ENCODE peak calls at places on chromosomes 6 and 20, in eight cellular contexts. N, W, I, B, S, U, D and O are unnamed samples.

GRCh38 chr6:151160869-151161268 is 78.9 kb upstream of the AKAP12 start:
- ATAC-seq in N (peak), W (no peak), B (no peak), S (no peak), D (peak), I (peak), U (no peak), O (no peak)

GRCh38 chr6:32882879-32883250 is 28.9 kb downstream of the PSMB9 start:
- ATAC-seq in I (no peak), D (no peak), N (no peak), W (no peak), U (no peak), S (no peak), B (no peak), O (no peak)

GRCh38 chr6:127784468-127784867 is 116.4 kb downstream of the THEMIS start:
- ATAC-seq in B (peak), U (no peak), I (no peak), W (no peak), D (no peak), N (no peak), S (no peak), O (no peak)

GRCh38 chr20:12023169-12023795 is 105.6 kb downstream of the BTBD3 start:
- ATAC-seq in D (no peak), B (no peak), S (no peak), I (no peak), W (no peak), N (no peak), U (no peak), O (peak)

GRCh38 chr6:117354671-117355070 is 71.1 kb downstream of the ROS1 start:
- ATAC-seq in W (no peak), U (no peak), B (no peak), N (no peak), D (peak), I (no peak), S (no peak), O (no peak)

GRCh38 chr20:433300-433975 is 25.3 kb downstream of the RBCK1 start:
- ATAC-seq in B (peak), D (no peak), U (peak), W (peak), S (peak), I (no peak), N (no peak), O (peak)

GRCh38 chr6:6603317-6603716 is 14.8 kb downstream of the LY86 start:
- ATAC-seq in U (no peak), D (no peak), I (no peak), S (no peak), N (no peak), B (no peak), W (no peak), O (no peak)

GRCh38 chr6:30705620-30706019 is 11.5 kb downstream of the MDC1 start:
- ATAC-seq in U (no peak), B (no peak), W (no peak), S (no peak), D (no peak), N (no peak), I (no peak), O (no peak)

GRCh38 chr6:79250559-79250958 is 16.1 kb upstream of the HMGN3 start:
- ATAC-seq in U (no peak), B (no peak), D (no peak), W (no peak), S (no peak), N (no peak), I (no peak), O (no peak)

GRCh38 chr6:89928604-89929003 is 34.3 kb downstream of the GJA10 start:
- ATAC-seq in N (no peak), W (no peak), U (no peak), S (no peak), B (no peak), I (no peak), D (no peak), O (no peak)

GRCh38 chr6:16019462-16019861 is 109.4 kb upstream of the MYLIP start:
- ATAC-seq in S (no peak), N (no peak), I (no peak), U (no peak), D (no peak), W (no peak), B (no peak), O (no peak)

GRCh38 chr6:29887819-29888581 is 54.3 kb upstream of the HLA-A start:
- ATAC-seq in U (peak), S (peak), N (peak), I (peak), W (peak), D (peak), B (peak), O (peak)

GRCh38 chr20:12203981-12204380 is 286.3 kb downstream of the BTBD3 start:
- ATAC-seq in N (no peak), I (no peak), B (no peak), W (no peak), U (no peak), S (no peak), D (no peak), O (no peak)

GRCh38 chr6:52546678-52547077 is 30.2 kb downstream of the TRAM2 start:
- ATAC-seq in D (no peak), W (no peak), U (no peak), I (no peak), N (no peak), S (no peak), B (no peak), O (peak)

GRCh38 chr20:22825076-22825475 is 210.0 kb upstream of the SSTR4 start:
- ATAC-seq in U (no peak), W (no peak), D (no peak), S (no peak), N (no peak), I (no peak), B (no peak), O (no peak)

GRCh38 chr20:23092409-23092756 is 6.3 kb upstream of the CD93 start:
- ATAC-seq in D (no peak), S (no peak), B (no peak), I (no peak), W (no peak), U (no peak), N (no peak), O (no peak)

GRCh38 chr6:33761922-33762629 is 15.4 kb upstream of the IP6K3 start:
- ATAC-seq in S (peak), U (no peak), W (peak), B (peak), N (peak), I (peak), D (peak), O (peak)

GRCh38 chr20:31669876-31670275 is 32.2 kb downstream of the COX4I2 start:
- ATAC-seq in I (no peak), N (no peak), S (no peak), B (no peak), W (no peak), U (no peak), D (no peak), O (no peak)

GRCh38 chr6:119749341-119749740 is 399.8 kb upstream of the MAN1A1 start:
- ATAC-seq in U (no peak), S (no peak), W (no peak), B (no peak), D (no peak), I (no peak), N (no peak), O (no peak)

GRCh38 chr20:36214684-36215256 is 21.5 kb upstream of the AAR2 start:
- ATAC-seq in S (no peak), I (peak), B (no peak), U (no peak), D (peak), W (no peak), N (peak), O (peak)

GRCh38 chr6:16976418-16977183 is 125.2 kb upstream of the STMND1 start:
- ATAC-seq in B (no peak), N (no peak), D (no peak), W (no peak), S (no peak), U (no peak), I (no peak), O (no peak)

GRCh38 chr6:166743415-166743814 is 116.4 kb upstream of the RPS6KA2 start:
- ATAC-seq in N (no peak), D (peak), S (no peak), B (no peak), I (no peak), U (no peak), W (no peak), O (no peak)

GRCh38 chr20:51597389-51598231 is 55.1 kb upstream of the NFATC2 start:
- ATAC-seq in U (no peak), S (no peak), N (no peak), I (no peak), D (no peak), W (no peak), B (no peak), O (no peak)

GRCh38 chr6:107064579-107065065 is 36.6 kb downstream of the MTRES1 start:
- ATAC-seq in W (peak), N (no peak), D (peak), U (no peak), I (no peak), B (no peak), S (peak), O (peak)

GRCh38 chr6:161963634-161964244 is 689.9 kb upstream of the AGPAT4 start:
- ATAC-seq in B (no peak), S (no peak), N (no peak), I (no peak), D (no peak), W (no peak), U (no peak), O (no peak)

GRCh38 chr6:6661684-6662083 is 73.2 kb downstream of the LY86 start:
- ATAC-seq in N (no peak), I (peak), B (no peak), W (no peak), U (no peak), D (peak), S (peak), O (no peak)

GRCh38 chr6:111625511-111626331 is 20.0 kb upstream of the TRAF3IP2 start:
- ATAC-seq in B (no peak), U (no peak), D (peak), W (no peak), N (no peak), I (no peak), S (peak), O (no peak)

GRCh38 chr6:147841749-147842148 is 333.3 kb downstream of the SAMD5 start:
- ATAC-seq in U (no peak), W (no peak), D (no peak), I (no peak), B (no peak), S (no peak), N (no peak), O (no peak)

GRCh38 chr20:18388860-18389259 is 78.0 kb downstream of the DZANK1 start:
- ATAC-seq in N (no peak), S (no peak), D (peak), B (no peak), W (no peak), U (no peak), I (peak), O (no peak)

GRCh38 chr6:149342525-149342924 is 25.0 kb downstream of the TAB2 start:
- ATAC-seq in N (no peak), B (no peak), D (no peak), W (no peak), S (no peak), I (no peak), U (no peak), O (peak)

GRCh38 chr20:61588356-61589054 is 336.4 kb downstream of the CDH4 start:
- ATAC-seq in D (peak), S (no peak), N (no peak), B (no peak), U (no peak), I (no peak), W (no peak), O (no peak)

GRCh38 chr6:90003941-90004340 is 109.7 kb downstream of the GJA10 start:
- ATAC-seq in S (no peak), U (no peak), B (no peak), N (no peak), W (no peak), I (no peak), D (no peak), O (no peak)

GRCh38 chr6:71383476-71383875 is 94.9 kb downstream of the OGFRL1 start:
- ATAC-seq in I (peak), U (no peak), N (peak), W (no peak), B (no peak), S (no peak), D (peak), O (no peak)

GRCh38 chr20:62339647-62340062 is 27.5 kb downstream of the LAMA5 start:
- ATAC-seq in N (no peak), S (no peak), D (no peak), W (no peak), I (no peak), U (no peak), B (peak), O (peak)

GRCh38 chr6:22954749-22955385 is 385.5 kb downstream of the HDGFL1 start:
- ATAC-seq in S (no peak), N (no peak), U (no peak), W (peak), I (peak), B (no peak), D (peak), O (no peak)

GRCh38 chr20:51985013-51985415 is 182.7 kb upstream of the SALL4 start:
- ATAC-seq in D (peak), N (no peak), I (peak), U (no peak), S (peak), W (no peak), B (no peak), O (no peak)

GRCh38 chr6:163443985-163444553 is 29.6 kb downstream of the QKI start:
- ATAC-seq in S (no peak), D (no peak), N (peak), B (no peak), I (peak), U (peak), W (no peak), O (no peak)

GRCh38 chr6:63272397-63272796 is 47.4 kb downstream of the LGSN start:
- ATAC-seq in I (peak), S (no peak), W (no peak), N (no peak), B (no peak), U (no peak), D (peak), O (no peak)

GRCh38 chr6:100577425-100577824 is 112.7 kb upstream of the SIM1 start:
- ATAC-seq in S (no peak), W (no peak), I (no peak), B (no peak), U (no peak), N (no peak), D (no peak), O (no peak)

GRCh38 chr6:89596484-89596883 is 42.1 kb downstream of the LYRM2 start:
- ATAC-seq in D (peak), W (peak), B (no peak), N (no peak), I (no peak), U (no peak), S (no peak), O (no peak)